ENCODE peak calls at places on chromosomes 11 and 22, in six cellular contexts. One of them, this sample, is unnamed.

GRCh38 chr11:33021937-33022336 is 6.3 kb downstream of the DEPDC7 start:
- DNase-seq in adrenal gland: no peak
- DNase-seq in cardiac muscle cell: no peak
- DNase-seq in tibial nerve: no peak
- DNase-seq in IMR-90: no peak
- DNase-seq in ovary: no peak
- DNase-seq in this sample: no peak

GRCh38 chr11:72250661-72251465 is 6.9 kb upstream of the PHOX2A start:
- DNase-seq in ovary: no peak
- DNase-seq in IMR-90: no peak
- DNase-seq in cardiac muscle cell: no peak
- DNase-seq in tibial nerve: no peak
- DNase-seq in adrenal gland: peak; percentile 28
- DNase-seq in this sample: no peak

GRCh38 chr11:31817054-31817620 is 6.0 kb upstream of the PAX6 start:
- DNase-seq in tibial nerve: no peak
- DNase-seq in cardiac muscle cell: no peak
- DNase-seq in ovary: no peak
- DNase-seq in adrenal gland: no peak
- DNase-seq in IMR-90: no peak
- DNase-seq in this sample: no peak

GRCh38 chr11:63699906-63700305 is 18.6 kb downstream of the RTN3 start:
- DNase-seq in tibial nerve: no peak
- DNase-seq in adrenal gland: no peak
- DNase-seq in IMR-90: no peak
- DNase-seq in cardiac muscle cell: no peak
- DNase-seq in ovary: no peak
- DNase-seq in this sample: no peak

GRCh38 chr22:38167988-38168407 is 13.6 kb downstream of the PLA2G6 start:
- DNase-seq in cardiac muscle cell: no peak
- DNase-seq in adrenal gland: no peak
- DNase-seq in tibial nerve: no peak
- DNase-seq in ovary: no peak
- DNase-seq in IMR-90: no peak
- DNase-seq in this sample: no peak

GRCh38 chr11:134498326-134499139 is 86.5 kb upstream of the B3GAT1 start:
- DNase-seq in tibial nerve: no peak
- DNase-seq in ovary: no peak
- DNase-seq in cardiac muscle cell: no peak
- DNase-seq in IMR-90: no peak
- DNase-seq in adrenal gland: no peak
- DNase-seq in this sample: no peak

GRCh38 chr22:30777589-30777988 is 82.9 kb downstream of the OSBP2 start:
- DNase-seq in ovary: no peak
- DNase-seq in IMR-90: no peak
- DNase-seq in adrenal gland: no peak
- DNase-seq in cardiac muscle cell: no peak
- DNase-seq in tibial nerve: no peak
- DNase-seq in this sample: no peak

GRCh38 chr11:723120-723883 is 17.3 kb downstream of the EPS8L2 start:
- DNase-seq in adrenal gland: peak; percentile 70
- DNase-seq in cardiac muscle cell: peak; percentile 54
- DNase-seq in IMR-90: peak; percentile 68
- DNase-seq in tibial nerve: peak; percentile 61
- DNase-seq in ovary: no peak
- DNase-seq in this sample: peak; percentile 50

GRCh38 chr11:31421840-31422239 is 52.2 kb downstream of the DNAJC24 start:
- DNase-seq in ovary: no peak
- DNase-seq in tibial nerve: no peak
- DNase-seq in adrenal gland: no peak
- DNase-seq in cardiac muscle cell: no peak
- DNase-seq in IMR-90: no peak
- DNase-seq in this sample: no peak

GRCh38 chr11:65108469-65109123 is 3.1 kb upstream of the TM7SF2 start:
- DNase-seq in tibial nerve: no peak
- DNase-seq in adrenal gland: no peak
- DNase-seq in cardiac muscle cell: no peak
- DNase-seq in ovary: no peak
- DNase-seq in IMR-90: no peak
- DNase-seq in this sample: no peak

GRCh38 chr22:39477542-39477941 is 20.7 kb downstream of the MGAT3 start:
- DNase-seq in cardiac muscle cell: no peak
- DNase-seq in tibial nerve: no peak
- DNase-seq in adrenal gland: no peak
- DNase-seq in IMR-90: no peak
- DNase-seq in ovary: no peak
- DNase-seq in this sample: no peak

GRCh38 chr11:114158886-114159285 is 99.4 kb downstream of the ZBTB16 start:
- DNase-seq in adrenal gland: no peak
- DNase-seq in cardiac muscle cell: no peak
- DNase-seq in tibial nerve: no peak
- DNase-seq in IMR-90: peak; percentile 56
- DNase-seq in ovary: no peak
- DNase-seq in this sample: no peak

GRCh38 chr11:41431784-41432183 is 27.7 kb downstream of the LRRC4C start:
- DNase-seq in IMR-90: no peak
- DNase-seq in tibial nerve: no peak
- DNase-seq in cardiac muscle cell: peak; percentile 52
- DNase-seq in ovary: no peak
- DNase-seq in adrenal gland: no peak
- DNase-seq in this sample: no peak

GRCh38 chr11:112962854-112963367 is 1.7 kb downstream of the NCAM1 start:
- DNase-seq in cardiac muscle cell: peak; percentile 85
- DNase-seq in adrenal gland: peak; percentile 89
- DNase-seq in ovary: peak; percentile 84
- DNase-seq in IMR-90: no peak
- DNase-seq in tibial nerve: no peak
- DNase-seq in this sample: no peak

GRCh38 chr11:89491141-89491690 is at the start of gene NOX4:
- DNase-seq in IMR-90: peak; percentile 48
- DNase-seq in adrenal gland: no peak
- DNase-seq in cardiac muscle cell: peak; percentile 67
- DNase-seq in ovary: peak; percentile 76
- DNase-seq in tibial nerve: peak; percentile 35
- DNase-seq in this sample: peak; percentile 89
- TF ChIP-seq CTCF in IMR-90: no peak
- TF ChIP-seq CTCF in adrenal gland: no peak
- TF ChIP-seq CTCF in cardiac muscle cell: no peak
- TF ChIP-seq CTCF in ovary: no peak
- TF ChIP-seq CTCF in tibial nerve: no peak
- TF ChIP-seq CTCF in this sample: no peak

GRCh38 chr22:45781941-45782340 is 110.3 kb downstream of the ATXN10 start:
- DNase-seq in cardiac muscle cell: no peak
- DNase-seq in adrenal gland: no peak
- DNase-seq in ovary: no peak
- DNase-seq in tibial nerve: no peak
- DNase-seq in IMR-90: peak; percentile 54
- DNase-seq in this sample: no peak

GRCh38 chr22:45783021-45783420 is 111.4 kb downstream of the ATXN10 start:
- DNase-seq in cardiac muscle cell: no peak
- DNase-seq in ovary: no peak
- DNase-seq in adrenal gland: no peak
- DNase-seq in IMR-90: no peak
- DNase-seq in tibial nerve: no peak
- DNase-seq in this sample: no peak

GRCh38 chr22:45779351-45779750 is 107.7 kb downstream of the ATXN10 start:
- DNase-seq in ovary: no peak
- DNase-seq in adrenal gland: no peak
- DNase-seq in cardiac muscle cell: no peak
- DNase-seq in tibial nerve: no peak
- DNase-seq in IMR-90: no peak
- DNase-seq in this sample: no peak

GRCh38 chr22:45783690-45784089 is 112.1 kb downstream of the ATXN10 start:
- DNase-seq in adrenal gland: peak; percentile 82
- DNase-seq in cardiac muscle cell: no peak
- DNase-seq in IMR-90: no peak
- DNase-seq in tibial nerve: no peak
- DNase-seq in ovary: no peak
- DNase-seq in this sample: no peak

GRCh38 chr22:45781459-45781858 is 109.8 kb downstream of the ATXN10 start:
- DNase-seq in ovary: no peak
- DNase-seq in tibial nerve: no peak
- DNase-seq in adrenal gland: no peak
- DNase-seq in IMR-90: peak; percentile 52
- DNase-seq in cardiac muscle cell: no peak
- DNase-seq in this sample: no peak
- H3K4me1 ChIP-seq in ovary: peaks cover 12% of the 10 kb centered on the region
- H3K4me1 ChIP-seq in tibial nerve: no peaks in the 10 kb centered on the region
- H3K4me1 ChIP-seq in adrenal gland: peaks cover 19% of the 10 kb centered on the region
- H3K4me1 ChIP-seq in IMR-90: peaks cover 25% of the 10 kb centered on the region
- H3K4me1 ChIP-seq in cardiac muscle cell: peaks cover 14% of the 10 kb centered on the region
- H3K4me1 ChIP-seq in this sample: peaks cover 7% of the 10 kb centered on the region

GRCh38 chr11:130070829-130071205 is 1.1 kb downstream of the APLP2 start:
- DNase-seq in cardiac muscle cell: peak; percentile 54
- DNase-seq in ovary: no peak
- DNase-seq in IMR-90: peak; percentile 36
- DNase-seq in adrenal gland: no peak
- DNase-seq in tibial nerve: no peak
- DNase-seq in this sample: no peak
- H3K27ac ChIP-seq in cardiac muscle cell: peak overlapping the region; percentile 87
- H3K27ac ChIP-seq in ovary: peak overlapping the region; percentile 96
- H3K27ac ChIP-seq in IMR-90: peak overlapping the region; percentile 73
- H3K27ac ChIP-seq in adrenal gland: peak overlapping the region; percentile 96
- H3K27ac ChIP-seq in tibial nerve: peak overlapping the region; percentile 94
- H3K27ac ChIP-seq in this sample: peak overlapping the region; percentile 82

GRCh38 chr11:46762248-46762647 is 43.2 kb downstream of the F2 start:
- DNase-seq in ovary: no peak
- DNase-seq in cardiac muscle cell: no peak
- DNase-seq in tibial nerve: no peak
- DNase-seq in adrenal gland: no peak
- DNase-seq in IMR-90: no peak
- DNase-seq in this sample: no peak

GRCh38 chr11:46755962-46756361 is 36.9 kb downstream of the F2 start:
- DNase-seq in ovary: no peak
- DNase-seq in IMR-90: no peak
- DNase-seq in tibial nerve: no peak
- DNase-seq in adrenal gland: no peak
- DNase-seq in cardiac muscle cell: no peak
- DNase-seq in this sample: no peak

GRCh38 chr11:46761807-46762206 is 42.8 kb downstream of the F2 start:
- DNase-seq in cardiac muscle cell: no peak
- DNase-seq in IMR-90: no peak
- DNase-seq in ovary: no peak
- DNase-seq in adrenal gland: no peak
- DNase-seq in tibial nerve: no peak
- DNase-seq in this sample: no peak

GRCh38 chr11:46760429-46761128 is 41.6 kb downstream of the F2 start:
- DNase-seq in ovary: no peak
- DNase-seq in IMR-90: no peak
- DNase-seq in cardiac muscle cell: no peak
- DNase-seq in adrenal gland: no peak
- DNase-seq in tibial nerve: no peak
- DNase-seq in this sample: no peak

GRCh38 chr11:46759196-46759595 is 40.2 kb downstream of the F2 start:
- DNase-seq in adrenal gland: no peak
- DNase-seq in IMR-90: no peak
- DNase-seq in cardiac muscle cell: no peak
- DNase-seq in tibial nerve: no peak
- DNase-seq in ovary: no peak
- DNase-seq in this sample: no peak
- TF ChIP-seq CTCF in adrenal gland: no peak
- TF ChIP-seq CTCF in IMR-90: no peak
- TF ChIP-seq CTCF in cardiac muscle cell: no peak
- TF ChIP-seq CTCF in tibial nerve: no peak
- TF ChIP-seq CTCF in ovary: no peak
- TF ChIP-seq CTCF in this sample: no peak

GRCh38 chr22:11629661-11630385 is 3898.2 kb upstream of the OR11H1 start:
- DNase-seq in tibial nerve: no peak
- DNase-seq in ovary: no peak
- DNase-seq in adrenal gland: peak; percentile 48
- DNase-seq in cardiac muscle cell: no peak
- DNase-seq in IMR-90: no peak
- DNase-seq in this sample: no peak

GRCh38 chr22:11626422-11626773 is 3901.6 kb upstream of the OR11H1 start:
- DNase-seq in tibial nerve: no peak
- DNase-seq in IMR-90: no peak
- DNase-seq in ovary: no peak
- DNase-seq in cardiac muscle cell: no peak
- DNase-seq in adrenal gland: peak; percentile 42
- DNase-seq in this sample: no peak

GRCh38 chr22:11627436-11627797 is 3900.6 kb upstream of the OR11H1 start:
- DNase-seq in ovary: no peak
- DNase-seq in cardiac muscle cell: no peak
- DNase-seq in IMR-90: no peak
- DNase-seq in adrenal gland: no peak
- DNase-seq in tibial nerve: no peak
- DNase-seq in this sample: peak; percentile 23

GRCh38 chr22:11627798-11628650 is 3900.0 kb upstream of the OR11H1 start:
- DNase-seq in adrenal gland: peak; percentile 45
- DNase-seq in IMR-90: no peak
- DNase-seq in tibial nerve: no peak
- DNase-seq in cardiac muscle cell: no peak
- DNase-seq in ovary: no peak
- DNase-seq in this sample: no peak

DNA sequence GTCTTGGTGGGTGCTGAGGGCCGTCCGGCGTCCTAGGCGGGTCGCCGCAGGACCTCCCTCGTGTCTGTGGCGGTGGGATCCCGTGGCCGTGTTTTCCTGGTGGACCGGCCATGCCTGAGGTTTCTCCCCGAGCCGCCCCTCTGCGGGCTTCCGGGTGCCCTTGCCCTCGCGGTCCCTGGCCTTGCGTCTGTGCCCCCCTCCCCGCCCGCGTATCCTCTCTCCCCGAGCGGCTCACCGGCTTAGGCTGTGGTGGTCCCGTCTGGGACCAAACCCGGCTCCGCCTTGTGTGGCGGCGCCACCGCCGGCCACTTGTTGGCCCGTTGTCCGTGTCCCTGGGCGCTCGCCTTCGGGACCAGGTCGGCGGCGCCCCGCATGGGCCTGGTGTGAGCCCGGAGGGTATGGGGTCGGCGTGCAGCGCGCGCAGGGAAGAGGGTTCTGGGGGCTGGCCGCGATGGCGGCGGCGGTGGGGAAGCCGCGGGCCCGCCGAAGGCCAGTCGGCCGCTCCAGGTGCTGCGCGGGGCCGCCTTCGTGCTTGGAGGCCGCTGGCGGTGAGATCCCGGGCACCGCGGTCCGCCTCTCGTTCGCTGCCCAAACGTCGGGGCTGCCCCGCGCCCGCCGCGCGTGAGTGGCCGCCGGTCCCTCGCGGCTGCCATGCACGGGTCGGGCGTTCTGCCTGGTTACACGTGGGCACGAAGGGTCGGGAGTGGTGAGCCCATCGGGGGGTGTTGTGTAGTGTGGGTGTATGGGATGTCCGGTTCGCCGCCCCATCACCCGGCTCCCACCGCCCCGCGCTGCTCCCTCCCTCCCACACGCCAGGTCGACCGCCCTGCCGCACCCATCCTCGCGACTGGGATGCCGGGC is 3899.1 kb upstream of the OR11H1 start:
- DNase-seq in adrenal gland: peak; percentile 36
- DNase-seq in IMR-90: no peak
- DNase-seq in cardiac muscle cell: no peak
- DNase-seq in ovary: no peak
- DNase-seq in tibial nerve: no peak
- DNase-seq in this sample: no peak
- H3K4me1 ChIP-seq in adrenal gland: no peaks in the 10 kb centered on the region
- H3K4me1 ChIP-seq in IMR-90: no peaks in the 10 kb centered on the region
- H3K4me1 ChIP-seq in cardiac muscle cell: no peaks in the 10 kb centered on the region
- H3K4me1 ChIP-seq in ovary: no peaks in the 10 kb centered on the region
- H3K4me1 ChIP-seq in tibial nerve: no peaks in the 10 kb centered on the region
- H3K4me1 ChIP-seq in this sample: no peaks in the 10 kb centered on the region